ENCODE peak calls at places on chromosomes 5 and 9, in six cellular contexts. M, K, R, D, I and P are unnamed samples.

GRCh38 chr5:135478938-135479337 is 26.8 kb upstream of the TIFAB start:
- DNase-seq in M (no peak), K (no peak), R (no peak), D (no peak), I (no peak), P (no peak)

GRCh38 chr5:174078416-174078815 is 32.9 kb downstream of the NSG2 start:
- DNase-seq in R (no peak), K (no peak), D (no peak), M (no peak), I (no peak), P (no peak)

GRCh38 chr5:30918171-30918570 is 275.3 kb upstream of the CDH6 start:
- DNase-seq in R (no peak), I (no peak), K (no peak), D (no peak), M (no peak), P (no peak)

GRCh38 chr5:101278011-101278687 is 375.1 kb upstream of the ST8SIA4 start:
- DNase-seq in K (no peak), R (no peak), M (no peak), I (no peak), D (no peak), P (no peak)

GRCh38 chr9:31103836-31104235 is 1280.6 kb upstream of the ACO1 start:
- DNase-seq in R (no peak), K (no peak), I (no peak), D (no peak), M (no peak), P (no peak)

GRCh38 chr5:40784027-40784653 is 14.0 kb downstream of the PRKAA1 start:
- DNase-seq in R (no peak), I (no peak), K (no peak), M (no peak), D (no peak), P (no peak)

GRCh38 chr9:33778700-33779351 is 16.5 kb upstream of the PRSS3 start:
- DNase-seq in K (no peak), D (peak), R (peak), I (no peak), M (peak), P (peak)

GRCh38 chr9:107749787-107750444 is 260.3 kb upstream of the KLF4 start:
- DNase-seq in K (no peak), I (peak), M (peak), D (peak), R (peak), P (peak)

GRCh38 chr5:151751091-151751490 is 7.3 kb downstream of the ATOX1 start:
- DNase-seq in K (no peak), I (no peak), D (no peak), M (no peak), R (no peak), P (no peak)

GRCh38 chr9:76415154-76415553 is 20.9 kb upstream of the RFK start:
- DNase-seq in I (no peak), R (no peak), D (no peak), K (no peak), M (no peak), P (no peak)

GRCh38 chr5:53942724-53943123 is 367.6 kb downstream of the ARL15 start:
- DNase-seq in M (no peak), I (no peak), D (no peak), R (no peak), K (no peak), P (peak)

DNA sequence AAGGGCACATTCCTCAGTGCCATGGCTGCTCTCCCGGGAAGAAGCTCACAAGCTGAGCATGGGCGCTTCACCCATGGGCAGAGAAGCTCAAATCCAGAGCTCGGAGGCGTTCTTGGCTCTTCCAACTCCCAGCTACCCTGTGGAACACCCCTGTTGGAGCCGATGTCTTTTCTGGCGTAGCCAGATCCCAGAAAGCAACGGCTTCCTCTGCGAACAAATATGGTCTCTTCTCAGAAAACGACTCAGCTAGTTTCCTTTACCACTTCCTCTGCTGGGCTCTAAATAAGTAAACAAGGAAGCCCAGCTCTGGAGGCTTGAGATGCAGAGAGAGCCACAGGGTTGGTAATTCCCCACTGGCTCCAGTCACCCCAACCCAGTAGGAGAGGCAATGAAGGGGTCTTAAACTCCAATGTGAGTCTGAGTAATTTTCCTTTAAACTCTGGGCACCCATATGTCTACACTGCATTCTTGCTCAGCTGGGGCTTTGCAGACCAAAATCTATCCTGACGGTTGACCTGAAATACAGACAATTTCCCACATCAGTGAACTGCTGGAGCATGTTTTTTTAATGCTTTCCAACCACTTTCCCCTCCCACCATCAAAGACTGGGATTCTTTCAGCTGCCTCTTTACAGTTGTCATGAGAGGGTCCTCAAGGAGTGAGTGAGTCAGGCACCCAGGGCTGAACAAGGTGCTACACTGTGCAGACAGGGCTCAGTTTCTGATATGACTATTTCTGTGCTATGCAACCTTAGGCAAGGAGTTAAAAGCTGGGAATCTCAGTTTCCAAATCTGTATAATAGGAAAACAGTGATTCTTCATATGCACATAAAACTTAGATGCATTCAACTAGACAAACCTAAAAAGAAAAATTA is at the start of gene LCP2:
- DNase-seq in K (no peak), D (no peak), M (no peak), I (no peak), R (no peak), P (no peak)
- H3K4me3 ChIP-seq in K (peak), D (no peak), M (no peak), I (peak), R (peak), P (no peak)

DNA sequence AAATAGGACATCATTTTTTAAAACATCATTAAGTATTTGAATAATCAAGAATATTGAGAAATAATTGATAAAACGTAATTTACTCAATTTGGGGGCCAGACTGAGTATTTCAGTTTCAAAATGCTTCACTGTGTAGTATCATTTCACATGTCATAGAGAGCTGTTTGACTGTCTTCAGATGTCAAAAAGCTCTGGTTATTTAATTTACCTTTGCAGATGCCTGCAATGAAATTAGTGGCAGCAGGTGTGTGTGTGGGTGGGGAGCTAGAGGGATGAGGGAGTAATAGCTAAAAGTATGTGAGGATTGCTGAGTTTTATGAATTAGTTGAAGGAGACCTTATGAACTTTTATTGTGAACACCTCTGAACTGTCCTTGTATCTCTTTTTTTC is 567.2 kb upstream of the MEF2C start:
- DNase-seq in M (no peak), D (no peak), R (no peak), I (no peak), K (no peak), P (no peak)
- TF ChIP-seq CTCF in M (no peak), D (no peak), R (no peak), I (no peak), K (no peak), P (no peak)

DNA sequence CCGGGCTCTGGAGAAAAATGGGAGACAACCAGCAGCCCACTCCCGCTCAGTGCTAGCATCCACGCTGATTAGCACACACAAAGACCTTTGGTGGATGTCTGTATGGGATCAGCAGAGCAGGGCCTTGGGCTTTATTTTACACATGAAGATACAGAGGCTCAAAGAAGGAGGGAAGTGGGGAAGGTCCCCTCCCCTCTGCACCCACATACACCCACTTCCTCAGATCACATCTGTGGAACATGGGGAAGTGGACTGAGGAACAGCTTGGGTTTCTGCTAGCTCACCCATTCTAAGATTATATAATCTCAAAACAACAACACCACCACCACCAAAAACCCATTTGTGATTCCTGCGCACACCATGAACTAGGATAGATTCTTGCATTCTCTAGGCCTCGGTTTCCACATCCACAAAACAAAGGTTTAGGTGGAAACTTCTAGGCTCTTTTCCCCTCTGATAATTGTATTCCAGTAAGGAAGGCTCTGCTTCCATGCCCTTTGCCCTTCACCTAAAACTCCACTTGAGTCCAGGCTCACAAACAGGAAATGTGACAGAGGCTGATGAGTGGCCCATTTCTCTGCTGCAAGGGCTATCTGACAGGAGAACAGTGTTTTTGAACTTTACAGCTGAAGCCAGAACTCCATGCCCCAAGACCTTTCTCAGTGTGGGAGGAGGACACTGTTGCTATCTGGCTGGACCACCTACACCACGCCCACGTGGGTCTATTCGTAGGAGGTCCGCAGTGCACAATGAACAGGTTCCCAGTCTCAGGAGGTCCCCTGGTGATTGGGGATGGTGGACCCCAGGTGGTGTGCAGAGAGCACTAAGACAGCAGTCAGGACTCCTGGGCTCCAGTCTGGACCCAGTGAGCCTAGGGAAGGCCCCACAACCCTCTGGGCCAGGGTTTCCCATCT is 13.8 kb downstream of the GGTA1 start:
- DNase-seq in I (no peak), R (peak), K (no peak), D (no peak), M (no peak), P (no peak)
- H3K4me3 ChIP-seq in I (no peak), R (no peak), K (no peak), D (no peak), M (no peak), P (no peak)

DNA sequence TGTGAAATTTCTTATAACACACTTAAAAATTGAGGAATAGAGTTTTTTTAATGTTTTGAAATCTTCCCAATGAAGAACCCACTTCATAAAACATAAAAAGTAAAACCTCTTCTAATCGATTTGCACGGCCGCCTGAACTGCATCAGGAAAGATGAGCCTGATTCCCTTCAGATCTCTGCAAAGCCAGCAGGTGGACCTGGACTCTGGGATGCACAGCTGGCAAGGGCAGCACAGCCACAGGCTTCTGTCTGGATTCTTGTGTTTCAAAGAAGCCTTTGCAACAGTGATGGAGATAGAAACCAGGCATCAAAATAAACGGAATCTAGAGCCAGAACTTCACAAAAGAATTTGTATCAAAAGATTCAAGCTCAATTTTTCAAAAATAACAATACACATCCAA is 36.0 kb upstream of the SPATA31C2 start:
- DNase-seq in D (no peak), R (no peak), I (no peak), M (no peak), K (no peak), P (no peak)
- TF ChIP-seq CTCF in D (no peak), R (no peak), I (no peak), M (no peak), K (no peak), P (no peak)

GRCh38 chr9:125374443-125375309 is 113.0 kb downstream of the GAPVD1 start:
- DNase-seq in K (peak), D (peak), R (peak), M (peak), I (peak), P (peak)
- H3K4me3 ChIP-seq in K (no peak), D (peak), R (peak), M (peak), I (no peak), P (no peak)